ENCODE peak calls at places on chromosomes 3 and 15, in six cellular contexts. L is stomach, S is esophagus squamous epithelium, G is lower leg skin, P is erythroblast, B is adrenal gland. A is an unnamed sample.

GRCh38 chr3:8937064-8938020 is 25.9 kb downstream of the RAD18 start:
- DNase-seq in L (no peak), P (no peak), S (no peak), B (no peak), G (no peak), A (peak; percentile 12)

GRCh38 chr3:71083726-71084131 is 499.8 kb downstream of the FOXP1 start:
- DNase-seq in P (no peak), G (no peak), L (no peak), B (no peak), S (no peak), A (no peak)

GRCh38 chr15:69647160-69647513 is 194.5 kb downstream of the RPLP1 start:
- DNase-seq in L (no peak), S (no peak), P (no peak), B (peak; percentile 5), G (no peak), A (no peak)

GRCh38 chr15:80685628-80686027 is 9.5 kb upstream of the ABHD17C start:
- DNase-seq in B (no peak), S (no peak), G (no peak), P (no peak), L (no peak), A (no peak)

GRCh38 chr3:124928333-124929202 is 6.0 kb downstream of the MUC13 start:
- DNase-seq in B (peak; percentile 89), G (peak; percentile 66), P (peak; percentile 56), S (no peak), L (peak; percentile 76), A (peak; percentile 19)

GRCh38 chr15:71443538-71443937 is 328.3 kb downstream of the THSD4 start:
- DNase-seq in S (no peak), P (peak; percentile 9), B (peak; percentile 79), L (peak; percentile 72), G (no peak), A (no peak)

GRCh38 chr3:129313983-129314756 is 35.5 kb downstream of the HMCES start:
- DNase-seq in S (no peak), G (peak; percentile 34), L (no peak), B (no peak), P (peak; percentile 73), A (no peak)

GRCh38 chr3:2099779-2100191 is 1.1 kb downstream of the CNTN4 start:
- DNase-seq in P (no peak), L (no peak), S (no peak), G (no peak), B (no peak), A (no peak)

GRCh38 chr3:149620291-149621020 is 37.4 kb downstream of the WWTR1 start:
- DNase-seq in B (no peak), L (no peak), P (no peak), G (no peak), S (no peak), A (no peak)

GRCh38 chr3:156483426-156483825 is 71.5 kb downstream of the SSR3 start:
- DNase-seq in B (no peak), L (no peak), S (no peak), G (no peak), P (peak; percentile 65), A (peak; percentile 18)

GRCh38 chr3:172787746-172788145 is 37.2 kb downstream of the ECT2 start:
- DNase-seq in P (no peak), B (no peak), G (no peak), S (no peak), L (no peak), A (no peak)

GRCh38 chr3:2929574-2929973 is 180.6 kb downstream of the IL5RA start:
- DNase-seq in G (no peak), S (no peak), P (no peak), B (no peak), L (no peak), A (no peak)

GRCh38 chr3:16884748-16885587 is at the start of gene PLCL2:
- DNase-seq in G (no peak), P (peak; percentile 57), L (peak; percentile 50), B (peak; percentile 73), S (no peak), A (peak; percentile 55)

GRCh38 chr3:169342652-169343051 is 320.9 kb downstream of the MECOM start:
- DNase-seq in S (no peak), P (no peak), L (no peak), G (no peak), B (no peak), A (no peak)

GRCh38 chr15:70379134-70379533 is 281.4 kb upstream of the TLE3 start:
- DNase-seq in G (no peak), L (no peak), S (no peak), P (no peak), B (peak; percentile 31), A (no peak)

GRCh38 chr3:113212155-113212844 is 943 bp downstream of the BOC start:
- DNase-seq in S (no peak), L (no peak), B (no peak), G (no peak), P (no peak), A (peak; percentile 39)

GRCh38 chr3:172181936-172182708 is 142.7 kb downstream of the FNDC3B start:
- DNase-seq in L (no peak), B (peak; percentile 68), S (no peak), G (no peak), P (no peak), A (peak; percentile 32)

GRCh38 chr3:185656321-185656840 is 70.3 kb downstream of the SENP2 start:
- DNase-seq in L (no peak), G (peak; percentile 74), S (no peak), B (peak; percentile 92), P (no peak), A (peak; percentile 88)

GRCh38 chr3:72384602-72385001 is 463.6 kb downstream of the SHQ1 start:
- DNase-seq in B (no peak), L (no peak), G (no peak), P (no peak), S (no peak), A (no peak)

GRCh38 chr15:70072479-70072878 is 25.2 kb downstream of the TLE3 start:
- DNase-seq in B (no peak), G (no peak), P (no peak), L (no peak), S (no peak), A (no peak)

GRCh38 chr15:57911247-57911646 is 154.3 kb downstream of the ALDH1A2 start:
- DNase-seq in B (no peak), S (no peak), P (no peak), G (no peak), L (no peak), A (no peak)

GRCh38 chr3:43190682-43191081 is 84.8 kb upstream of the POMGNT2 start:
- DNase-seq in L (no peak), G (no peak), P (no peak), B (no peak), S (no peak), A (peak; percentile 27)

GRCh38 chr3:47848599-47849117 is 45.7 kb downstream of the DHX30 start:
- DNase-seq in G (no peak), B (no peak), P (no peak), L (no peak), S (no peak), A (no peak)

GRCh38 chr3:47846880-47847248 is 43.9 kb downstream of the DHX30 start:
- DNase-seq in L (no peak), G (no peak), P (no peak), S (no peak), B (no peak), A (no peak)

GRCh38 chr3:47849186-47850061 is 46.5 kb downstream of the DHX30 start:
- DNase-seq in B (no peak), S (no peak), P (no peak), L (no peak), G (no peak), A (no peak)

GRCh38 chr3:47847256-47847655 is 44.3 kb downstream of the DHX30 start:
- DNase-seq in P (no peak), B (no peak), S (no peak), G (no peak), L (no peak), A (no peak)

DNA sequence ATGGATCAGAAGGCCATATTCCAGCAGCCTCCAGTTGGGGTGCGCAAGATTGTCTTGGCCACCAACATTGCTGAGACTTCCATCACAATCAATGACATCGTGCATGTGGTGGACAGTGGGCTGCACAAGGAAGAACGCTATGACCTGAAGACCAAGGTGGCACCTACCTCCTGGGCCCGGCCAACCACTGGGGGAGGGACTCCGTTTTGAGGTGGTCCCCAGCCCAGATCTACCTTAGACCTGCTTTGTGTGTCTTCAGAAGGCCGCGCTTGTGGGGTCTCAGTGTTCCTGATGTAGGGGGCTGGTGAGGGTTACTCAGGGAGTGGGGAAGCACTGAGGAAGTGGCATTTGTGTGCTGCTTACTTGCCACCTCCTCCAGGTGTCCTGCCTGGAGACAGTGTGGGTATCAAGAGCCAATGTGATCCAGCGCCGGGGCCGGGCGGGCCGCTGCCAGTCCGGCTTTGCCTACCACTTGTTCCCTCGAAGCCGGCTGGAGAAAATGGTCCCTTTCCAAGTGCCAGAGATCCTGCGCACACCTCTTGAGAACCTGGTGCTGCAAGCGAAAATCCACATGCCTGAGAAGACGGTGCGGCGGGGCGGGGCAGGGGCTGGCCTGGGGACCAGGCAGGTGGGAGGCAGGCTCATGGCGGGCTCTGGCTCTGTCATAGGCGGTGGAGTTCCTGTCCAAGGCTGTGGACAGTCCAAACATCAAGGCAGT is 45.0 kb downstream of the DHX30 start:
- DNase-seq in P (no peak), B (no peak), G (no peak), L (no peak), S (no peak), A (no peak)
- TF ChIP-seq POLR2A in P (no peak), B (no peak), G (no peak), L (no peak), S (no peak), A (no peak)

GRCh38 chr3:120682095-120682681 is at the start of gene HGD:
- DNase-seq in L (peak; percentile 63), B (no peak), S (no peak), G (no peak), P (no peak), A (no peak)
- TF ChIP-seq POLR2A in L (peak; percentile 22), B (no peak), S (no peak), G (no peak), P (no peak), A (no peak)

DNA sequence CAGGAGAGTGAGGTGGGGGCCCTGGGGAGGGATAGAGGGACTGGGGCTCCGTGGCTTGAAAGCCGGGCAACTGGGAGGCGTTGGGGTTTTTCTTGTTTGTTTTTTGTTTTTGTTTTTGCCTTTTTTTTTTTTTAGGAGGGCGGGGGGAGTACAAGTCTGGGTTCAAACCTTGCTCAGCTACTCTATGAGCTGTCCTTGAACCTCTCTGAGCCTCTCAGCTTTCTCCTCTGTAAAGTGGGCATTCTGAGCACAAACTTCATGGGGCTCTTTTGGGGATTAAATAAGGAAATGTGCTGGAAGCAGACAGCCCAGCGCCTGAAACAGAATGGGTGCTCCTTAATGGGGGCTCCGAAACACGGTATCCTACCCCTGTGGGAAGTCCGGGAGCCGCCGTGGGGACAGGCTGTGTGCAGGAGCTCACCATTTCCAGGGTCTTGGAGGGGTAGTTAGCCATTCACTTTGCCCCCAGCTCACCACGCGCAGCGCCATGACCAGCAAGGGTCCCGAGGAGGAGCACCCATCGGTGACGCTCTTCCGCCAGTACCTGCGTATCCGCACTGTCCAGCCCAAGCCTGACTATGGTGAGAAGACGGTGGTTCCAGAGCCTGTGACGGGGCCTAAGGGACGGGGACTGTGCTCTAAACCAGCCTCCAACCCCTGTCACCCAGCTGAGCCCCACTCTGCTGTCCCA is 388 bp downstream of the ACY1 start:
- DNase-seq in L (no peak), B (no peak), G (no peak), P (no peak), S (no peak), A (no peak)
- TF ChIP-seq POLR2A in L (peak; percentile 3), B (no peak), G (no peak), P (no peak), S (no peak), A (no peak)

DNA sequence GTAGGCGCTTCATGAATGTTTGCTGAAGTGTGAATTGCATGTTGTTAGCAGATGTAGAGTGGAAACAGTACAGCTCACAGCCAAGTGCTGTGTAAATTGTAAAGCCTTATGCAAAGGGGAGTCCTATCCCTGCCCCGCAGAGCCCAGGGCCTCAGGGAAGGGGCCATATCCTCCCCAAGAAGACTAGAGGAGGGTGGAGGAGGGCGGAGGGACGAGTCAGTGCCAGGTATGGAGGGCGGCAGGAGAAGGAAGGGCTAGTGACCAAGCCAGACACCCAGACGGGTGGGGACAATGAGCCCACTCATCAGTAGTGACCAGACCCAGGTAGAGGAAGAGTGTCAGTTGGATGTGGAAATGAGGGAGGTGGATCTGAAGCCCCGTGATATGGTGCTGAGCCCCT is 45.2 kb downstream of the ZNF710 start:
- DNase-seq in G (no peak), L (no peak), P (no peak), B (no peak), S (no peak), A (no peak)
- TF ChIP-seq POLR2A in G (no peak), L (no peak), P (no peak), B (no peak), S (no peak), A (no peak)

A was measured in H54.